ENCODE peak calls at places on chromosomes 13 and 19, in five cellular contexts. P is H1, G is esophagus squamous epithelium, T is pancreas, X is thoracic aorta. E is an unnamed sample.

GRCh38 chr13:28684257-28684656 is 25.3 kb downstream of the POMP start:
- DNase-seq in T (no peak), G (no peak), X (no peak), P (peak), E (no peak)

GRCh38 chr13:26446751-26447150 is 110.7 kb upstream of the WASF3 start:
- DNase-seq in P (no peak), T (no peak), G (no peak), X (no peak), E (no peak)

GRCh38 chr19:48398329-48399235 is 5.1 kb downstream of the GRIN2D start:
- DNase-seq in P (peak), X (peak), T (peak), G (no peak), E (no peak)

GRCh38 chr19:34837262-34837661 is 64.2 kb upstream of the ZNF599 start:
- DNase-seq in X (no peak), P (no peak), G (no peak), T (peak), E (no peak)

GRCh38 chr13:62837895-62838294 is 1422.2 kb upstream of the PCDH20 start:
- DNase-seq in X (no peak), G (no peak), T (no peak), P (no peak), E (no peak)

GRCh38 chr13:75279834-75280369 is 202.1 kb downstream of the TBC1D4 start:
- DNase-seq in P (no peak), G (no peak), T (no peak), X (no peak), E (no peak)

GRCh38 chr19:38306236-38306635 is 2.2 kb downstream of the C19orf33 start:
- DNase-seq in T (no peak), X (no peak), P (no peak), G (no peak), E (no peak)

GRCh38 chr19:14474827-14475226 is 327 bp downstream of the PTGER1 start:
- DNase-seq in G (no peak), X (no peak), T (no peak), P (no peak), E (no peak)

GRCh38 chr13:20161275-20161950 is 561 bp upstream of the GJA3 start:
- DNase-seq in X (no peak), P (peak), T (no peak), G (no peak), E (no peak)

GRCh38 chr13:113112893-113113845 is 7.6 kb downstream of the F7 start:
- DNase-seq in P (peak), X (no peak), G (no peak), T (no peak), E (peak)

GRCh38 chr13:85204668-85205344 is 594.4 kb downstream of the SLITRK6 start:
- DNase-seq in T (no peak), X (no peak), G (no peak), P (no peak), E (no peak)

GRCh38 chr19:7703332-7703731 is 1.4 kb upstream of the FCER2 start:
- DNase-seq in X (no peak), P (no peak), G (no peak), T (no peak), E (no peak)

GRCh38 chr13:67410645-67411044 is 180.5 kb upstream of the PCDH9 start:
- DNase-seq in X (no peak), T (no peak), P (no peak), G (no peak), E (no peak)

GRCh38 chr19:1907563-1908363 is 2.6 kb downstream of the ADAT3 start:
- DNase-seq in P (no peak), T (peak), G (no peak), X (no peak), E (no peak)
- H3K27ac ChIP-seq in P (no peak), T (peak), G (peak), X (no peak), E (peak)

GRCh38 chr19:51799311-51799997 is 4.5 kb downstream of the FPR3 start:
- DNase-seq in T (peak), G (no peak), P (no peak), X (peak), E (no peak)
- TF ChIP-seq CTCF in T (no peak), G (no peak), P (no peak), X (no peak), E (no peak)

GRCh38 chr19:51009061-51009891 is 7.9 kb upstream of the KLK8 start:
- DNase-seq in X (no peak), P (no peak), T (no peak), G (no peak), E (no peak)

GRCh38 chr19:51007488-51007887 is 6.1 kb upstream of the KLK8 start:
- DNase-seq in X (no peak), G (no peak), T (no peak), P (no peak), E (no peak)

GRCh38 chr19:51006406-51006805 is 5.0 kb upstream of the KLK8 start:
- DNase-seq in X (no peak), T (no peak), G (no peak), P (no peak), E (no peak)

GRCh38 chr19:51012661-51013190 is 6.8 kb downstream of the KLK10 start:
- DNase-seq in T (no peak), P (no peak), X (no peak), G (no peak), E (no peak)

GRCh38 chr19:51010066-51010795 is 8.8 kb upstream of the KLK8 start:
- DNase-seq in G (no peak), P (no peak), X (no peak), T (no peak), E (no peak)
- H3K27ac ChIP-seq in G (peak), P (no peak), X (no peak), T (no peak), E (no peak)

GRCh38 chr13:51733656-51734334 is 70.2 kb downstream of the DHRS12 start:
- DNase-seq in G (no peak), X (no peak), T (no peak), P (no peak), E (no peak)
- TF ChIP-seq CTCF in G (no peak), X (no peak), T (no peak), P (no peak), E (no peak)

GRCh38 chr19:803686-804418 is 6.6 kb downstream of the PTBP1 start:
- DNase-seq in T (no peak), X (no peak), G (no peak), P (no peak), E (no peak)
- H3K27ac ChIP-seq in T (no peak), X (no peak), G (no peak), P (no peak), E (no peak)

GRCh38 chr19:43126720-43127119 is 44.2 kb upstream of the PSG2 start:
- DNase-seq in P (no peak), X (no peak), G (no peak), T (no peak), E (no peak)

GRCh38 chr19:43124360-43124759 is 41.9 kb upstream of the PSG2 start:
- DNase-seq in T (no peak), P (no peak), X (no peak), G (no peak), E (no peak)
- TF ChIP-seq CTCF in T (no peak), P (no peak), X (no peak), G (no peak), E (no peak)